ENCODE peak calls at places on chromosomes 6 and 20, in eight cellular contexts. R, N, F, B, S, K, Y and V are unnamed samples. For H3K27me3 and H3K36me3, the result is how much of the 10 kb centered on the place peaks cover.

GRCh38 chr20:17806739-17807441 is 107.1 kb downstream of the BANF2 start:
- DNase-seq in R (peak), N (peak), F (peak), B (peak), S (peak), K (no peak), Y (no peak), V (no peak)

GRCh38 chr20:64156136-64156885 is 7.9 kb upstream of the MYT1 start:
- DNase-seq in R (no peak), N (peak), F (no peak), B (no peak), S (no peak), K (no peak), Y (no peak), V (no peak)

GRCh38 chr6:52221302-52221701 is 23.0 kb downstream of the IL17F start:
- DNase-seq in R (no peak), N (no peak), F (no peak), B (no peak), S (no peak), K (no peak), Y (no peak), V (no peak)

GRCh38 chr6:38929560-38929959 is 119.0 kb upstream of the GLP1R start:
- DNase-seq in R (no peak), N (no peak), F (no peak), B (no peak), S (no peak), K (no peak), Y (no peak), V (no peak)

GRCh38 chr20:1373614-1374013 is 19.2 kb downstream of the FKBP1A start:
- DNase-seq in R (no peak), N (no peak), F (no peak), B (no peak), S (no peak), K (no peak), Y (no peak), V (no peak)

GRCh38 chr6:56349196-56349595 is 101.8 kb upstream of the COL21A1 start:
- DNase-seq in R (no peak), N (no peak), F (peak), B (no peak), S (no peak), K (no peak), Y (peak), V (peak)

GRCh38 chr6:156513504-156513903 is 263.7 kb upstream of the ARID1B start:
- DNase-seq in R (no peak), N (no peak), F (no peak), B (no peak), S (no peak), K (no peak), Y (no peak), V (no peak)

GRCh38 chr6:150302801-150303138 is 66.0 kb upstream of the IYD start:
- DNase-seq in R (no peak), N (no peak), F (no peak), B (no peak), S (no peak), K (no peak), Y (no peak), V (no peak)

GRCh38 chr20:5923493-5923892 is 26.8 kb downstream of the TRMT6 start:
- DNase-seq in R (no peak), N (no peak), F (no peak), B (no peak), S (no peak), K (no peak), Y (no peak), V (no peak)

GRCh38 chr6:26172496-26172958 is 85.3 kb downstream of the HFE start:
- DNase-seq in R (no peak), N (peak), F (peak), B (no peak), S (no peak), K (peak), Y (no peak), V (peak)

GRCh38 chr6:160005861-160006540 is 37.1 kb downstream of the IGF2R start:
- DNase-seq in R (peak), N (peak), F (peak), B (no peak), S (peak), K (no peak), Y (no peak), V (no peak)

GRCh38 chr6:169990095-169991030 is 238.9 kb downstream of the ERMARD start:
- DNase-seq in R (no peak), N (no peak), F (no peak), B (peak), S (peak), K (peak), Y (no peak), V (no peak)

GRCh38 chr20:64112691-64113443 is 5.5 kb upstream of the NPBWR2 start:
- DNase-seq in R (no peak), N (no peak), F (no peak), B (peak), S (no peak), K (no peak), Y (no peak), V (no peak)

GRCh38 chr6:155461636-155462035 is 6.0 kb upstream of the NOX3 start:
- DNase-seq in R (no peak), N (no peak), F (peak), B (no peak), S (peak), K (no peak), Y (no peak), V (no peak)

GRCh38 chr20:32277361-32278198 is at the start of gene KIF3B:
- DNase-seq in R (peak), N (peak), F (peak), B (peak), S (peak), K (peak), Y (peak), V (peak)

GRCh38 chr6:122798099-122798641 is 9.1 kb downstream of the SMPDL3A start:
- DNase-seq in R (peak), N (no peak), F (peak), B (no peak), S (no peak), K (no peak), Y (peak), V (peak)

GRCh38 chr6:89966250-89966588 is 72.0 kb downstream of the GJA10 start:
- DNase-seq in R (no peak), N (no peak), F (no peak), B (no peak), S (no peak), K (no peak), Y (no peak), V (no peak)

GRCh38 chr6:137657351-137657911 is 163.2 kb upstream of the OLIG3 start:
- DNase-seq in R (no peak), N (no peak), F (no peak), B (no peak), S (no peak), K (no peak), Y (no peak), V (peak)

GRCh38 chr6:99905209-99906106 is 88.6 kb downstream of the MCHR2 start:
- DNase-seq in R (no peak), N (peak), F (peak), B (no peak), S (no peak), K (peak), Y (peak), V (peak)

GRCh38 chr20:3380228-3381070 is 27.0 kb downstream of the DNAAF9 start:
- DNase-seq in R (no peak), N (no peak), F (peak), B (no peak), S (no peak), K (no peak), Y (no peak), V (no peak)

GRCh38 chr20:22684072-22684762 is 99.8 kb upstream of the FOXA2 start:
- DNase-seq in R (peak), N (peak), F (peak), B (peak), S (peak), K (no peak), Y (peak), V (peak)

GRCh38 chr6:38656896-38657295 is 17.2 kb upstream of the BTBD9 start:
- DNase-seq in R (no peak), N (no peak), F (no peak), B (no peak), S (no peak), K (no peak), Y (no peak), V (no peak)

GRCh38 chr6:8627085-8627861 is 191.9 kb upstream of the SLC35B3 start:
- DNase-seq in R (no peak), N (no peak), F (peak), B (no peak), S (no peak), K (no peak), Y (peak), V (peak)

GRCh38 chr6:39088331-39088730 is 26.7 kb downstream of the SAYSD1 start:
- DNase-seq in R (peak), N (peak), F (peak), B (no peak), S (no peak), K (peak), Y (peak), V (peak)

GRCh38 chr6:1901556-1901955 is 291.8 kb downstream of the FOXC1 start:
- DNase-seq in R (no peak), N (no peak), F (peak), B (no peak), S (no peak), K (no peak), Y (peak), V (peak)

GRCh38 chr6:40188931-40189330 is 254.7 kb upstream of the MOCS1 start:
- DNase-seq in R (no peak), N (no peak), F (no peak), B (no peak), S (no peak), K (no peak), Y (no peak), V (no peak)

GRCh38 chr20:47464380-47465101 is 37.1 kb upstream of the NCOA3 start:
- DNase-seq in R (peak), N (no peak), F (peak), B (peak), S (no peak), K (no peak), Y (peak), V (peak)

GRCh38 chr6:36610576-36611336 is 16.6 kb downstream of the SRSF3 start:
- DNase-seq in R (no peak), N (no peak), F (no peak), B (peak), S (no peak), K (no peak), Y (no peak), V (no peak)

GRCh38 chr6:6058054-6058444 is 51.3 kb upstream of the NRN1 start:
- DNase-seq in R (no peak), N (peak), F (no peak), B (no peak), S (no peak), K (no peak), Y (no peak), V (no peak)

GRCh38 chr20:58795923-58796245 is 54.8 kb downstream of the GNAS-AS1 start:
- DNase-seq in R (no peak), N (no peak), F (no peak), B (no peak), S (no peak), K (no peak), Y (no peak), V (no peak)

GRCh38 chr20:58793512-58794420 is 56.9 kb downstream of the GNAS-AS1 start:
- DNase-seq in R (no peak), N (no peak), F (no peak), B (no peak), S (no peak), K (no peak), Y (no peak), V (no peak)

GRCh38 chr20:58792426-58792825 is 58.3 kb downstream of the GNAS-AS1 start:
- DNase-seq in R (no peak), N (no peak), F (no peak), B (no peak), S (no peak), K (no peak), Y (no peak), V (no peak)

GRCh38 chr20:58795181-58795922 is 55.4 kb downstream of the GNAS-AS1 start:
- DNase-seq in R (no peak), N (no peak), F (no peak), B (no peak), S (no peak), K (no peak), Y (no peak), V (no peak)

GRCh38 chr20:58794510-58795180 is 56.1 kb downstream of the GNAS-AS1 start:
- DNase-seq in R (no peak), N (no peak), F (no peak), B (no peak), S (no peak), K (no peak), Y (no peak), V (no peak)
- H3K27me3 ChIP-seq in R (under half), N (under half), F (under half), B (under half), S (under half), K (under half), Y (half or more), V (under half)

GRCh38 chr6:157879873-157880254 is 56.8 kb downstream of the SNX9 start:
- DNase-seq in R (no peak), N (no peak), F (no peak), B (no peak), S (no peak), K (no peak), Y (no peak), V (no peak)

GRCh38 chr6:157877149-157877548 is 54.1 kb downstream of the SNX9 start:
- DNase-seq in R (no peak), N (no peak), F (no peak), B (no peak), S (no peak), K (no peak), Y (no peak), V (no peak)

GRCh38 chr6:157879034-157879872 is 56.2 kb downstream of the SNX9 start:
- DNase-seq in R (no peak), N (peak), F (no peak), B (no peak), S (no peak), K (no peak), Y (no peak), V (no peak)

GRCh38 chr6:157877573-157878011 is 54.5 kb downstream of the SNX9 start:
- DNase-seq in R (no peak), N (no peak), F (no peak), B (no peak), S (no peak), K (peak), Y (no peak), V (no peak)

DNA sequence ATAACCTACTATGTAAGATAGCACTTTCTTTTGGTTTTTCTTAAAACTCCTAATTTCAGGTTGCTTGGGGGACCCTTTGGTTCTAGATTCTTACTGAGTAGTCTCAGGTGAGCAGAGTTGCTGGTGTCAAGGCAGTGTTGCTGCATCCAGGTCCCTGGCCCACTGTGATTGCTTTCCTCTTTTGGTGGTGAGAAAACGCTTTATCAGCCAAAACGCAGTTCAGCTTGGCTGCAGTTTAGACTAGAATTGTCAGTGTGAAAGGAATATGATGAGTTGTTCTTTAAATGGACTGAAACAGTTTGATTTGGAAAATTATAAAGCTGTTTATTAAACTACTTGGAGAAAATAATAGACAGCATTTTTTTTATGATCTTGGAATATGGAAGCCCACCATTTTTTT is 55.0 kb downstream of the SNX9 start:
- DNase-seq in R (no peak), N (no peak), F (no peak), B (no peak), S (no peak), K (no peak), Y (no peak), V (no peak)
- H3K36me3 ChIP-seq in R (half or more), N (under half), F (half or more), B (under half), S (under half), K (under half), Y (under half), V (under half)

DNA sequence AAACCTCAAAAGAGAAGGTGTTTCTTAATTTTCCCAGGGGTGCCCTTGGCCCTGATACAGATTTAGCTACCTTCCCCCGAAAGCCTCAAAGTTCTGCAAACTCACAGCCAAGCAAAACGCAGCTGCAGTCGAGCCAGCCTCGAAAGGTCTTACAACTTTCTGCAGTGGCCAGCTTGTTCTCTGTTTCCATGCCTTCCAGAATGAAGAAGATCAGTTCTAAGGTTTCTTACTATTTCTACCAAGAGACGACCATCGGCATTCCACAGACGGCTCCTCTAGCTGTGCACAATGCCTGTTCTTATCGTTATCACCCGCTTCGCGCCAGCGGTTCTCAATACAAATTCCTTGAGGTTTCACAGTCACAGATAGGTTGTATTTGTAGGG is 28.5 kb upstream of the CCR6 start:
- DNase-seq in R (no peak), N (no peak), F (no peak), B (no peak), S (no peak), K (no peak), Y (no peak), V (no peak)
- H3K4me3 ChIP-seq in R (peak), N (no peak), F (no peak), B (no peak), S (no peak), K (peak), Y (no peak), V (no peak)

GRCh38 chr20:57276221-57276620 is 9.8 kb upstream of the BMP7 start:
- DNase-seq in R (no peak), N (no peak), F (no peak), B (no peak), S (no peak), K (no peak), Y (no peak), V (no peak)

GRCh38 chr20:57274299-57274698 is 7.9 kb upstream of the BMP7 start:
- DNase-seq in R (no peak), N (no peak), F (no peak), B (no peak), S (no peak), K (no peak), Y (no peak), V (no peak)

GRCh38 chr20:57275813-57276212 is 9.4 kb upstream of the BMP7 start:
- DNase-seq in R (no peak), N (no peak), F (no peak), B (no peak), S (no peak), K (no peak), Y (no peak), V (peak)

GRCh38 chr20:57274846-57275245 is 8.4 kb upstream of the BMP7 start:
- DNase-seq in R (no peak), N (no peak), F (no peak), B (no peak), S (no peak), K (no peak), Y (no peak), V (no peak)

GRCh38 chr20:57275334-57275733 is 8.9 kb upstream of the BMP7 start:
- DNase-seq in R (no peak), N (no peak), F (no peak), B (no peak), S (no peak), K (no peak), Y (no peak), V (no peak)
- H3K27me3 ChIP-seq in R (under half), N (under half), F (half or more), B (under half), S (under half), K (under half), Y (half or more), V (under half)